ENCODE peak calls at places on chromosome 17, in ten cellular contexts. V is NK-92 treated with Interleukin-12 subunit alpha and Interleukin-12 subunit beta, amount 100 ng/mL, for 24 hours; D is anterior cingulate cortex; X is tibial artery; P is stimulated activated CD4-positive, alpha-beta T cell treated with anti-CD3 and anti-CD28 coated beads, Interleukin-2, amount 100 ng/mL, for 48 hours; E is chondrocyte; K is breast epithelium; F is AG08395; O is neural progenitor cell; R is astrocyte of the spinal cord. H is an unnamed sample.

GRCh38 chr17:47057831-47058230 is 78.8 kb upstream of the RPRML start:
- DNase-seq in V (no peak), F (no peak), K (no peak), X (no peak), O (no peak), P (no peak), E (no peak), D (no peak), R (no peak), H (no peak)

GRCh38 chr17:56676807-56677206 is 83.3 kb downstream of the NOG start:
- DNase-seq in V (no peak), X (no peak), F (peak; percentile 50), E (no peak), O (no peak), P (no peak), D (no peak), K (no peak), R (no peak), H (no peak)

GRCh38 chr17:5536831-5537230 is 47.5 kb downstream of the NLRP1 start:
- DNase-seq in E (no peak), D (no peak), F (no peak), P (no peak), O (no peak), R (no peak), K (no peak), X (no peak), V (no peak), H (no peak)

GRCh38 chr17:50353600-50354195 is 7.8 kb downstream of the XYLT2 start:
- DNase-seq in O (no peak), V (no peak), R (no peak), X (no peak), P (no peak), D (no peak), E (no peak), K (no peak), F (no peak), H (no peak)

GRCh38 chr17:61340431-61340830 is 59.2 kb upstream of the TBX2 start:
- DNase-seq in F (no peak), D (no peak), X (no peak), V (no peak), R (no peak), E (no peak), P (no peak), K (no peak), O (no peak), H (no peak)

GRCh38 chr17:52178013-52178412 is 19.5 kb upstream of the CA10 start:
- DNase-seq in R (no peak), O (no peak), P (no peak), D (no peak), K (no peak), X (no peak), F (no peak), E (no peak), V (no peak), H (no peak)

GRCh38 chr17:48901241-48901640 is 7.0 kb upstream of the UBE2Z start:
- DNase-seq in K (no peak), X (no peak), E (no peak), V (no peak), O (no peak), R (no peak), F (no peak), D (no peak), P (no peak), H (no peak)

GRCh38 chr17:75845933-75846700 is 1.9 kb upstream of the UNC13D start:
- DNase-seq in X (no peak), O (no peak), K (no peak), V (no peak), E (no peak), R (no peak), P (no peak), D (no peak), F (no peak), H (no peak)

GRCh38 chr17:61353615-61354014 is 46.0 kb upstream of the TBX2 start:
- DNase-seq in O (no peak), P (no peak), F (no peak), K (no peak), R (no peak), E (no peak), D (no peak), V (no peak), X (no peak), H (no peak)

GRCh38 chr17:65020284-65020683 is 36.3 kb downstream of the GNA13 start:
- DNase-seq in E (no peak), F (peak; percentile 69), V (no peak), R (peak; percentile 45), K (no peak), X (no peak), D (no peak), P (no peak), O (no peak), H (peak; percentile 76)

GRCh38 chr17:66347661-66348604 is 45.5 kb downstream of the PRKCA start:
- DNase-seq in V (no peak), E (no peak), R (peak; percentile 70), P (no peak), O (no peak), K (no peak), F (peak; percentile 32), D (no peak), X (no peak), H (peak; percentile 43)

GRCh38 chr17:63446981-63447687 is 1.0 kb upstream of the CYB561 start:
- DNase-seq in E (no peak), K (no peak), D (no peak), X (peak; percentile 48), O (peak; percentile 30), V (no peak), P (peak; percentile 48), F (no peak), R (no peak), H (no peak)

GRCh38 chr17:8324132-8324531 is 14.1 kb downstream of the ARHGEF15 start:
- DNase-seq in F (no peak), E (peak; percentile 37), V (no peak), K (no peak), D (no peak), X (no peak), O (no peak), P (no peak), R (no peak), H (no peak)

GRCh38 chr17:77526259-77526711 is 385.5 kb downstream of the SEC14L1 start:
- DNase-seq in E (no peak), P (no peak), X (no peak), F (no peak), K (no peak), D (no peak), O (no peak), V (no peak), R (no peak), H (no peak)

GRCh38 chr17:56481654-56482053 is 111.8 kb upstream of the NOG start:
- DNase-seq in R (no peak), F (no peak), V (no peak), D (no peak), X (no peak), P (no peak), E (no peak), K (no peak), O (no peak), H (no peak)

GRCh38 chr17:27793906-27794380 is 6.4 kb downstream of the NOS2 start:
- DNase-seq in F (no peak), O (no peak), R (no peak), D (no peak), V (no peak), X (no peak), K (no peak), E (no peak), P (no peak), H (no peak)

GRCh38 chr17:18093616-18094408 is 6.1 kb downstream of the DRG2 start:
- DNase-seq in K (no peak), X (peak; percentile 40), E (no peak), F (peak; percentile 58), O (peak; percentile 48), R (peak; percentile 55), P (no peak), D (no peak), V (no peak), H (peak; percentile 92)

GRCh38 chr17:71681427-71682173 is 439.2 kb upstream of the SOX9 start:
- DNase-seq in D (no peak), X (no peak), V (no peak), R (no peak), O (no peak), K (no peak), P (no peak), F (no peak), E (no peak), H (no peak)

GRCh38 chr17:65797101-65797500 is 235.7 kb upstream of the AXIN2 start:
- DNase-seq in F (no peak), E (no peak), V (no peak), D (no peak), X (no peak), P (no peak), K (no peak), R (no peak), O (no peak), H (no peak)

GRCh38 chr17:1177099-1177996 is 2.4 kb downstream of the ABR start:
- DNase-seq in O (no peak), F (peak; percentile 38), X (no peak), R (peak; percentile 47), D (no peak), K (no peak), E (no peak), V (no peak), P (no peak), H (peak; percentile 58)

H was measured in choroid plexus epithelial cell.